ENCODE peak calls at places on chromosomes 13 and 19, in six cellular contexts. One of them, this sample, is unnamed.
A peak's percentile ranks its signal among the peaks of the same experiment; 100 is the strongest.

GRCh38 chr19:17972230-17972629 is 5.3 kb downstream of the KCNN1 start:
- DNase-seq in non-pigmented ciliary epithelial cell: no peak
- DNase-seq in CD4-positive, alpha-beta T cell: no peak
- DNase-seq in T-helper 1 cell: no peak
- DNase-seq in lower lobe of right lung: no peak
- DNase-seq in T-helper 2 cell: no peak
- DNase-seq in this sample: no peak

GRCh38 chr19:17281391-17282304 is at the start of gene ANKLE1:
- DNase-seq in non-pigmented ciliary epithelial cell: no peak
- DNase-seq in CD4-positive, alpha-beta T cell: peak; percentile 22
- DNase-seq in T-helper 1 cell: no peak
- DNase-seq in lower lobe of right lung: peak; percentile 78
- DNase-seq in T-helper 2 cell: peak; percentile 32
- DNase-seq in this sample: no peak

GRCh38 chr13:113926301-113926761 is 47.5 kb downstream of the C13orf46 start:
- DNase-seq in non-pigmented ciliary epithelial cell: no peak
- DNase-seq in CD4-positive, alpha-beta T cell: no peak
- DNase-seq in T-helper 1 cell: no peak
- DNase-seq in lower lobe of right lung: no peak
- DNase-seq in T-helper 2 cell: no peak
- DNase-seq in this sample: no peak

GRCh38 chr19:10639836-10640235 is 14.3 kb upstream of the ILF3 start:
- DNase-seq in non-pigmented ciliary epithelial cell: no peak
- DNase-seq in CD4-positive, alpha-beta T cell: no peak
- DNase-seq in T-helper 1 cell: no peak
- DNase-seq in lower lobe of right lung: no peak
- DNase-seq in T-helper 2 cell: no peak
- DNase-seq in this sample: no peak

GRCh38 chr19:41234512-41235208 is 15.6 kb downstream of the AXL start:
- DNase-seq in non-pigmented ciliary epithelial cell: no peak
- DNase-seq in CD4-positive, alpha-beta T cell: no peak
- DNase-seq in T-helper 1 cell: no peak
- DNase-seq in lower lobe of right lung: no peak
- DNase-seq in T-helper 2 cell: no peak
- DNase-seq in this sample: no peak

GRCh38 chr13:107203146-107203847 is 635.4 kb upstream of the ARGLU1 start:
- DNase-seq in non-pigmented ciliary epithelial cell: no peak
- DNase-seq in CD4-positive, alpha-beta T cell: no peak
- DNase-seq in T-helper 1 cell: no peak
- DNase-seq in lower lobe of right lung: no peak
- DNase-seq in T-helper 2 cell: no peak
- DNase-seq in this sample: no peak

GRCh38 chr13:49836516-49836915 is 44.0 kb upstream of the KPNA3 start:
- DNase-seq in non-pigmented ciliary epithelial cell: no peak
- DNase-seq in CD4-positive, alpha-beta T cell: no peak
- DNase-seq in T-helper 1 cell: no peak
- DNase-seq in lower lobe of right lung: no peak
- DNase-seq in T-helper 2 cell: no peak
- DNase-seq in this sample: no peak

GRCh38 chr13:97395437-97396136 is 38.4 kb upstream of the RAP2A start:
- DNase-seq in non-pigmented ciliary epithelial cell: no peak
- DNase-seq in CD4-positive, alpha-beta T cell: no peak
- DNase-seq in T-helper 1 cell: no peak
- DNase-seq in lower lobe of right lung: no peak
- DNase-seq in T-helper 2 cell: no peak
- DNase-seq in this sample: no peak

GRCh38 chr13:82661126-82661525 is 1221.1 kb downstream of the SLITRK1 start:
- DNase-seq in non-pigmented ciliary epithelial cell: no peak
- DNase-seq in CD4-positive, alpha-beta T cell: no peak
- DNase-seq in T-helper 1 cell: no peak
- DNase-seq in lower lobe of right lung: no peak
- DNase-seq in T-helper 2 cell: no peak
- DNase-seq in this sample: no peak

GRCh38 chr13:63448654-63449053 is 2033.0 kb upstream of the PCDH20 start:
- DNase-seq in non-pigmented ciliary epithelial cell: no peak
- DNase-seq in CD4-positive, alpha-beta T cell: no peak
- DNase-seq in T-helper 1 cell: no peak
- DNase-seq in lower lobe of right lung: no peak
- DNase-seq in T-helper 2 cell: no peak
- DNase-seq in this sample: no peak

GRCh38 chr19:20999731-21000352 is 20.6 kb upstream of the ZNF430 start:
- DNase-seq in non-pigmented ciliary epithelial cell: peak; percentile 72
- DNase-seq in CD4-positive, alpha-beta T cell: peak; percentile 72
- DNase-seq in T-helper 1 cell: peak; percentile 85
- DNase-seq in lower lobe of right lung: peak; percentile 69
- DNase-seq in T-helper 2 cell: peak; percentile 78
- DNase-seq in this sample: peak; percentile 91

GRCh38 chr19:48696353-48697010 is 711 bp downstream of the FUT2 start:
- DNase-seq in non-pigmented ciliary epithelial cell: no peak
- DNase-seq in CD4-positive, alpha-beta T cell: no peak
- DNase-seq in T-helper 1 cell: no peak
- DNase-seq in lower lobe of right lung: no peak
- DNase-seq in T-helper 2 cell: no peak
- DNase-seq in this sample: no peak

GRCh38 chr19:23597661-23598060 is 89.4 kb downstream of the ZNF675 start:
- DNase-seq in non-pigmented ciliary epithelial cell: no peak
- DNase-seq in CD4-positive, alpha-beta T cell: no peak
- DNase-seq in T-helper 1 cell: no peak
- DNase-seq in lower lobe of right lung: no peak
- DNase-seq in T-helper 2 cell: no peak
- DNase-seq in this sample: no peak

GRCh38 chr13:34570954-34571353 is 371.1 kb upstream of the NBEA start:
- DNase-seq in non-pigmented ciliary epithelial cell: no peak
- DNase-seq in CD4-positive, alpha-beta T cell: no peak
- DNase-seq in T-helper 1 cell: no peak
- DNase-seq in lower lobe of right lung: no peak
- DNase-seq in T-helper 2 cell: no peak
- DNase-seq in this sample: no peak

GRCh38 chr19:36547001-36547732 is 19.1 kb upstream of the ZNF260 start:
- DNase-seq in non-pigmented ciliary epithelial cell: no peak
- DNase-seq in CD4-positive, alpha-beta T cell: no peak
- DNase-seq in T-helper 1 cell: no peak
- DNase-seq in lower lobe of right lung: no peak
- DNase-seq in T-helper 2 cell: no peak
- DNase-seq in this sample: no peak

GRCh38 chr19:29487432-29487831 is 38.4 kb upstream of the VSTM2B start:
- DNase-seq in non-pigmented ciliary epithelial cell: no peak
- DNase-seq in CD4-positive, alpha-beta T cell: no peak
- DNase-seq in T-helper 1 cell: no peak
- DNase-seq in lower lobe of right lung: peak; percentile 25
- DNase-seq in T-helper 2 cell: no peak
- DNase-seq in this sample: no peak

GRCh38 chr19:35247526-35248309 is 1.1 kb upstream of the LSR start:
- DNase-seq in non-pigmented ciliary epithelial cell: no peak
- DNase-seq in CD4-positive, alpha-beta T cell: peak; percentile 52
- DNase-seq in T-helper 1 cell: peak; percentile 45
- DNase-seq in lower lobe of right lung: peak; percentile 90
- DNase-seq in T-helper 2 cell: peak; percentile 48
- DNase-seq in this sample: no peak

GRCh38 chr19:15265849-15266248 is 33.6 kb upstream of the EPHX3 start:
- DNase-seq in non-pigmented ciliary epithelial cell: peak; percentile 47
- DNase-seq in CD4-positive, alpha-beta T cell: no peak
- DNase-seq in T-helper 1 cell: no peak
- DNase-seq in lower lobe of right lung: peak; percentile 79
- DNase-seq in T-helper 2 cell: no peak
- DNase-seq in this sample: peak; percentile 96

GRCh38 chr13:94119360-94119936 is 360.0 kb downstream of the DCT start:
- DNase-seq in non-pigmented ciliary epithelial cell: no peak
- DNase-seq in CD4-positive, alpha-beta T cell: no peak
- DNase-seq in T-helper 1 cell: no peak
- DNase-seq in lower lobe of right lung: peak; percentile 46
- DNase-seq in T-helper 2 cell: no peak
- DNase-seq in this sample: no peak

GRCh38 chr13:111267784-111268183 is 52.7 kb upstream of the TEX29 start:
- DNase-seq in non-pigmented ciliary epithelial cell: no peak
- DNase-seq in CD4-positive, alpha-beta T cell: no peak
- DNase-seq in T-helper 1 cell: no peak
- DNase-seq in lower lobe of right lung: no peak
- DNase-seq in T-helper 2 cell: no peak
- DNase-seq in this sample: no peak

GRCh38 chr19:46670874-46671273 is 9.9 kb upstream of the DACT3 start:
- DNase-seq in non-pigmented ciliary epithelial cell: peak; percentile 9
- DNase-seq in CD4-positive, alpha-beta T cell: no peak
- DNase-seq in T-helper 1 cell: no peak
- DNase-seq in lower lobe of right lung: no peak
- DNase-seq in T-helper 2 cell: no peak
- DNase-seq in this sample: no peak

GRCh38 chr19:7618771-7619510 is 10.4 kb downstream of the XAB2 start:
- DNase-seq in non-pigmented ciliary epithelial cell: no peak
- DNase-seq in CD4-positive, alpha-beta T cell: no peak
- DNase-seq in T-helper 1 cell: no peak
- DNase-seq in lower lobe of right lung: peak; percentile 93
- DNase-seq in T-helper 2 cell: no peak
- DNase-seq in this sample: no peak

GRCh38 chr19:39843919-39844793 is 2.0 kb downstream of the FBL start:
- DNase-seq in non-pigmented ciliary epithelial cell: no peak
- DNase-seq in CD4-positive, alpha-beta T cell: no peak
- DNase-seq in T-helper 1 cell: peak; percentile 32
- DNase-seq in lower lobe of right lung: no peak
- DNase-seq in T-helper 2 cell: no peak
- DNase-seq in this sample: no peak

GRCh38 chr13:22945321-22946226 is 235.2 kb upstream of the SGCG start:
- DNase-seq in non-pigmented ciliary epithelial cell: no peak
- DNase-seq in CD4-positive, alpha-beta T cell: no peak
- DNase-seq in T-helper 1 cell: no peak
- DNase-seq in lower lobe of right lung: no peak
- DNase-seq in T-helper 2 cell: no peak
- DNase-seq in this sample: no peak

GRCh38 chr19:15418112-15418587 is 638 bp downstream of the AKAP8L start:
- DNase-seq in non-pigmented ciliary epithelial cell: no peak
- DNase-seq in CD4-positive, alpha-beta T cell: no peak
- DNase-seq in T-helper 1 cell: no peak
- DNase-seq in lower lobe of right lung: no peak
- DNase-seq in T-helper 2 cell: no peak
- DNase-seq in this sample: peak; percentile 54

GRCh38 chr13:95948646-95949045 is 104.6 kb downstream of the UGGT2 start:
- DNase-seq in non-pigmented ciliary epithelial cell: peak; percentile 30
- DNase-seq in CD4-positive, alpha-beta T cell: no peak
- DNase-seq in T-helper 1 cell: no peak
- DNase-seq in lower lobe of right lung: no peak
- DNase-seq in T-helper 2 cell: no peak
- DNase-seq in this sample: no peak

GRCh38 chr13:49779721-49780120 is 12.8 kb downstream of the KPNA3 start:
- DNase-seq in non-pigmented ciliary epithelial cell: no peak
- DNase-seq in CD4-positive, alpha-beta T cell: no peak
- DNase-seq in T-helper 1 cell: no peak
- DNase-seq in lower lobe of right lung: no peak
- DNase-seq in T-helper 2 cell: no peak
- DNase-seq in this sample: no peak

GRCh38 chr19:30214651-30215051 is 157.5 kb upstream of the ZNF536 start:
- DNase-seq in non-pigmented ciliary epithelial cell: no peak
- DNase-seq in CD4-positive, alpha-beta T cell: no peak
- DNase-seq in T-helper 1 cell: no peak
- DNase-seq in lower lobe of right lung: no peak
- DNase-seq in T-helper 2 cell: no peak
- DNase-seq in this sample: no peak

GRCh38 chr19:40519352-40520322 is 52.8 kb downstream of the SPTBN4 start:
- DNase-seq in non-pigmented ciliary epithelial cell: no peak
- DNase-seq in CD4-positive, alpha-beta T cell: no peak
- DNase-seq in T-helper 1 cell: no peak
- DNase-seq in lower lobe of right lung: no peak
- DNase-seq in T-helper 2 cell: no peak
- DNase-seq in this sample: no peak

GRCh38 chr19:45816236-45817009 is 1.3 kb upstream of the RSPH6A start:
- DNase-seq in non-pigmented ciliary epithelial cell: no peak
- DNase-seq in CD4-positive, alpha-beta T cell: no peak
- DNase-seq in T-helper 1 cell: no peak
- DNase-seq in lower lobe of right lung: no peak
- DNase-seq in T-helper 2 cell: no peak
- DNase-seq in this sample: no peak

GRCh38 chr19:40147693-40148347 is 43.4 kb upstream of the MAP3K10 start:
- DNase-seq in non-pigmented ciliary epithelial cell: peak; percentile 34
- DNase-seq in CD4-positive, alpha-beta T cell: no peak
- DNase-seq in T-helper 1 cell: no peak
- DNase-seq in lower lobe of right lung: no peak
- DNase-seq in T-helper 2 cell: no peak
- DNase-seq in this sample: no peak

GRCh38 chr13:43805071-43805468 is 18.3 kb upstream of the ENOX1 start:
- DNase-seq in non-pigmented ciliary epithelial cell: peak; percentile 90
- DNase-seq in CD4-positive, alpha-beta T cell: no peak
- DNase-seq in T-helper 1 cell: no peak
- DNase-seq in lower lobe of right lung: no peak
- DNase-seq in T-helper 2 cell: no peak
- DNase-seq in this sample: no peak

GRCh38 chr13:88071371-88071770 is 400.2 kb downstream of the SLITRK5 start:
- DNase-seq in non-pigmented ciliary epithelial cell: no peak
- DNase-seq in CD4-positive, alpha-beta T cell: no peak
- DNase-seq in T-helper 1 cell: no peak
- DNase-seq in lower lobe of right lung: no peak
- DNase-seq in T-helper 2 cell: no peak
- DNase-seq in this sample: no peak

GRCh38 chr19:30480097-30480496 is 107.9 kb downstream of the ZNF536 start:
- DNase-seq in non-pigmented ciliary epithelial cell: no peak
- DNase-seq in CD4-positive, alpha-beta T cell: no peak
- DNase-seq in T-helper 1 cell: no peak
- DNase-seq in lower lobe of right lung: no peak
- DNase-seq in T-helper 2 cell: no peak
- DNase-seq in this sample: no peak

GRCh38 chr13:42355118-42355840 is 83.3 kb downstream of the AKAP11 start:
- DNase-seq in non-pigmented ciliary epithelial cell: no peak
- DNase-seq in CD4-positive, alpha-beta T cell: peak; percentile 27
- DNase-seq in T-helper 1 cell: peak; percentile 44
- DNase-seq in lower lobe of right lung: no peak
- DNase-seq in T-helper 2 cell: peak; percentile 36
- DNase-seq in this sample: no peak

GRCh38 chr13:48583859-48584311 is 51.0 kb upstream of the RCBTB2 start:
- DNase-seq in non-pigmented ciliary epithelial cell: no peak
- DNase-seq in CD4-positive, alpha-beta T cell: no peak
- DNase-seq in T-helper 1 cell: no peak
- DNase-seq in lower lobe of right lung: no peak
- DNase-seq in T-helper 2 cell: no peak
- DNase-seq in this sample: no peak

GRCh38 chr13:66001136-66001535 is 1229.0 kb downstream of the PCDH9 start:
- DNase-seq in non-pigmented ciliary epithelial cell: no peak
- DNase-seq in CD4-positive, alpha-beta T cell: no peak
- DNase-seq in T-helper 1 cell: no peak
- DNase-seq in lower lobe of right lung: no peak
- DNase-seq in T-helper 2 cell: no peak
- DNase-seq in this sample: no peak

GRCh38 chr19:3982701-3983541 is 2.3 kb downstream of the EEF2 start:
- DNase-seq in non-pigmented ciliary epithelial cell: no peak
- DNase-seq in CD4-positive, alpha-beta T cell: no peak
- DNase-seq in T-helper 1 cell: peak; percentile 17
- DNase-seq in lower lobe of right lung: no peak
- DNase-seq in T-helper 2 cell: no peak
- DNase-seq in this sample: no peak

GRCh38 chr19:45524575-45525129 is 17.4 kb downstream of the VASP start:
- DNase-seq in non-pigmented ciliary epithelial cell: no peak
- DNase-seq in CD4-positive, alpha-beta T cell: no peak
- DNase-seq in T-helper 1 cell: no peak
- DNase-seq in lower lobe of right lung: no peak
- DNase-seq in T-helper 2 cell: no peak
- DNase-seq in this sample: no peak

This sample was measured in NCI-H1092.